ENCODE peak calls at places on chromosomes 1 and 21, in four cellular contexts. One of them, this sample, is unnamed.

GRCh38 chr1:53323316-53323715 is 4.6 kb downstream of the LRP8 start:
- DNase-seq in HepG2: no peak
- DNase-seq in H1: no peak
- DNase-seq in K562: no peak
- DNase-seq in this sample: no peak

GRCh38 chr1:240139511-240139910 is 47.8 kb downstream of the FMN2 start:
- DNase-seq in K562: no peak
- DNase-seq in HepG2: no peak
- DNase-seq in H1: no peak
- DNase-seq in this sample: no peak

GRCh38 chr1:108712605-108713150 is at the start of gene FNDC7:
- DNase-seq in HepG2: no peak
- DNase-seq in H1: peak
- DNase-seq in K562: no peak
- DNase-seq in this sample: no peak

GRCh38 chr1:114558548-114558947 is 22.9 kb downstream of the BCAS2 start:
- DNase-seq in H1: no peak
- DNase-seq in HepG2: peak
- DNase-seq in K562: no peak
- DNase-seq in this sample: no peak

GRCh38 chr1:227058321-227058751 is 118.2 kb downstream of the COQ8A start:
- DNase-seq in K562: no peak
- DNase-seq in HepG2: no peak
- DNase-seq in H1: no peak
- DNase-seq in this sample: no peak

GRCh38 chr1:11198257-11198656 is 9.1 kb downstream of the ANGPTL7 start:
- DNase-seq in HepG2: no peak
- DNase-seq in H1: no peak
- DNase-seq in K562: no peak
- DNase-seq in this sample: no peak

GRCh38 chr1:109331113-109331512 is 24.3 kb upstream of the MYBPHL start:
- DNase-seq in HepG2: no peak
- DNase-seq in H1: no peak
- DNase-seq in K562: no peak
- DNase-seq in this sample: no peak

GRCh38 chr1:64856564-64856963 is 109.8 kb downstream of the JAK1 start:
- DNase-seq in H1: no peak
- DNase-seq in HepG2: no peak
- DNase-seq in K562: no peak
- DNase-seq in this sample: no peak

GRCh38 chr1:2110738-2111673 is 60.8 kb downstream of the PRKCZ start:
- DNase-seq in H1: no peak
- DNase-seq in HepG2: no peak
- DNase-seq in K562: no peak
- DNase-seq in this sample: no peak

GRCh38 chr1:29245876-29246275 is 9.6 kb downstream of the PTPRU start:
- DNase-seq in HepG2: peak
- DNase-seq in H1: no peak
- DNase-seq in K562: no peak
- DNase-seq in this sample: peak

GRCh38 chr1:20484526-20485462 is 1.2 kb downstream of the CAMK2N1 start:
- DNase-seq in HepG2: no peak
- DNase-seq in H1: peak
- DNase-seq in K562: no peak
- DNase-seq in this sample: peak

GRCh38 chr1:165215676-165216075 is 140.8 kb downstream of the LMX1A start:
- DNase-seq in HepG2: no peak
- DNase-seq in K562: no peak
- DNase-seq in H1: no peak
- DNase-seq in this sample: no peak

GRCh38 chr1:221741364-221741970 is 422 bp downstream of the DUSP10 start:
- DNase-seq in K562: peak
- DNase-seq in H1: no peak
- DNase-seq in HepG2: no peak
- DNase-seq in this sample: peak

GRCh38 chr1:2636733-2637132 is 3.9 kb upstream of the MMEL1 start:
- DNase-seq in HepG2: no peak
- DNase-seq in K562: no peak
- DNase-seq in H1: no peak
- DNase-seq in this sample: no peak

GRCh38 chr21:29334717-29335428 is 36.2 kb downstream of the BACH1 start:
- DNase-seq in H1: no peak
- DNase-seq in HepG2: no peak
- DNase-seq in K562: no peak
- DNase-seq in this sample: no peak

GRCh38 chr1:64948905-64949833 is 17.2 kb downstream of the JAK1 start:
- DNase-seq in H1: no peak
- DNase-seq in HepG2: no peak
- DNase-seq in K562: no peak
- DNase-seq in this sample: peak

GRCh38 chr1:119133987-119134386 is 6.5 kb downstream of the WARS2 start:
- DNase-seq in H1: no peak
- DNase-seq in HepG2: no peak
- DNase-seq in K562: no peak
- DNase-seq in this sample: no peak

GRCh38 chr1:154398141-154398540 is 7.0 kb upstream of the IL6R start:
- DNase-seq in K562: no peak
- DNase-seq in H1: no peak
- DNase-seq in HepG2: no peak
- DNase-seq in this sample: no peak

GRCh38 chr1:30242178-30242577 is 481.2 kb downstream of the MATN1 start:
- DNase-seq in H1: no peak
- DNase-seq in K562: no peak
- DNase-seq in HepG2: no peak
- DNase-seq in this sample: no peak

GRCh38 chr1:244439391-244440032 is 12.2 kb downstream of the ADSS2 start:
- DNase-seq in HepG2: no peak
- DNase-seq in H1: no peak
- DNase-seq in K562: peak
- DNase-seq in this sample: no peak

GRCh38 chr1:1665815-1666251 is 7.0 kb upstream of the CDK11B start:
- DNase-seq in H1: peak
- DNase-seq in K562: peak
- DNase-seq in HepG2: no peak
- DNase-seq in this sample: no peak

GRCh38 chr1:158191299-158191698 is 10.6 kb downstream of the CD1D start:
- DNase-seq in H1: no peak
- DNase-seq in K562: no peak
- DNase-seq in HepG2: no peak
- DNase-seq in this sample: no peak

GRCh38 chr1:180632326-180633088 is 685 bp downstream of the XPR1 start:
- DNase-seq in HepG2: peak
- DNase-seq in K562: peak
- DNase-seq in H1: peak
- DNase-seq in this sample: peak

GRCh38 chr21:39096754-39097153 is 86.5 kb downstream of the PSMG1 start:
- DNase-seq in H1: peak
- DNase-seq in HepG2: no peak
- DNase-seq in K562: no peak
- DNase-seq in this sample: no peak

GRCh38 chr21:38506606-38507331 is 8.5 kb upstream of the ERG start:
- DNase-seq in H1: no peak
- DNase-seq in K562: no peak
- DNase-seq in HepG2: no peak
- DNase-seq in this sample: peak

GRCh38 chr1:64295566-64295965 is 92.1 kb downstream of the UBE2U start:
- DNase-seq in HepG2: no peak
- DNase-seq in H1: no peak
- DNase-seq in K562: no peak
- DNase-seq in this sample: no peak

GRCh38 chr1:39398278-39399010 is 93.0 kb upstream of the BMP8A start:
- DNase-seq in HepG2: peak
- DNase-seq in K562: peak
- DNase-seq in H1: no peak
- DNase-seq in this sample: peak

GRCh38 chr1:238088891-238089290 is 198.2 kb upstream of the ZP4 start:
- DNase-seq in HepG2: no peak
- DNase-seq in K562: no peak
- DNase-seq in H1: no peak
- DNase-seq in this sample: no peak
- H3K4me3 ChIP-seq in HepG2: no peak
- H3K4me3 ChIP-seq in K562: no peak
- H3K4me3 ChIP-seq in H1: no peak
- H3K4me3 ChIP-seq in this sample: no peak

GRCh38 chr1:61887076-61887867 is 145.0 kb downstream of the PATJ start:
- DNase-seq in H1: no peak
- DNase-seq in K562: no peak
- DNase-seq in HepG2: no peak
- DNase-seq in this sample: no peak

GRCh38 chr1:61892977-61893376 is 150.7 kb downstream of the PATJ start:
- DNase-seq in K562: no peak
- DNase-seq in H1: no peak
- DNase-seq in HepG2: no peak
- DNase-seq in this sample: no peak

GRCh38 chr1:61888808-61889207 is 146.5 kb downstream of the PATJ start:
- DNase-seq in H1: no peak
- DNase-seq in K562: no peak
- DNase-seq in HepG2: no peak
- DNase-seq in this sample: no peak

GRCh38 chr1:61887921-61888564 is 145.8 kb downstream of the PATJ start:
- DNase-seq in K562: no peak
- DNase-seq in HepG2: no peak
- DNase-seq in H1: no peak
- DNase-seq in this sample: no peak
- TF ChIP-seq JUN in K562: no peak
- TF ChIP-seq JUN in HepG2: no peak
- TF ChIP-seq JUN in H1: no peak
- TF ChIP-seq JUN in this sample: no peak

GRCh38 chr1:16617101-16617727 is 3.9 kb upstream of the NBPF1 start:
- DNase-seq in H1: peak
- DNase-seq in K562: peak
- DNase-seq in HepG2: no peak
- DNase-seq in this sample: no peak

GRCh38 chr1:16612332-16613172 is 812 bp downstream of the NBPF1 start:
- DNase-seq in HepG2: peak
- DNase-seq in H1: peak
- DNase-seq in K562: peak
- DNase-seq in this sample: peak

GRCh38 chr1:16614361-16615252 is 1.2 kb upstream of the NBPF1 start:
- DNase-seq in HepG2: no peak
- DNase-seq in K562: peak
- DNase-seq in H1: peak
- DNase-seq in this sample: no peak

GRCh38 chr1:16615253-16616252 is 2.2 kb upstream of the NBPF1 start:
- DNase-seq in HepG2: no peak
- DNase-seq in H1: peak
- DNase-seq in K562: peak
- DNase-seq in this sample: no peak

GRCh38 chr1:16613185-16614147 is at the start of gene NBPF1:
- DNase-seq in K562: peak
- DNase-seq in HepG2: peak
- DNase-seq in H1: peak
- DNase-seq in this sample: peak
- TF ChIP-seq EZH2 in K562: no peak
- TF ChIP-seq EZH2 in HepG2: no peak
- TF ChIP-seq EZH2 in H1: no peak
- TF ChIP-seq EZH2 in this sample: no peak

GRCh38 chr21:19992540-19992939 is 1005.7 kb upstream of the NCAM2 start:
- DNase-seq in K562: peak
- DNase-seq in H1: no peak
- DNase-seq in HepG2: no peak
- DNase-seq in this sample: no peak
- H3K4me3 ChIP-seq in K562: no peak
- H3K4me3 ChIP-seq in H1: no peak
- H3K4me3 ChIP-seq in HepG2: no peak
- H3K4me3 ChIP-seq in this sample: no peak

DNA sequence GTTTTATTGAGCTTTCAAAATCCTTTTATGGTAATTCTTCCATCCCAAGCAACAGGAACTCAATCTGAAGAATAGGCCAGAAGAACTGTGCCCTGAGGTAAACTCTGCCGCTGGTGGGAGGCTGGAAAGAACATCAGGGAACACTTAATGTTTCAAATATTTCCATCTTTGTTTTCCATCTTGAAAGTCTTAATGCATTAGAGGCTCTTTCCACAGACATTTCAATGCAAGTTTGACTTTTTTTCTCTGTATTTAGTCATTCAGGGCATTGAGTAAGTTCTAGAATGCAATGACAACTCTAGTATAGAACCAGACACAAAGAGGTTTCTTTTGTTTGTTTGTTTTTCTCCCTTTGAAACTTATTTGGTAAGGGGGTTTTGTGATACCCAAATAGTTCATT is 61.5 kb downstream of the KIAA0040 start:
- DNase-seq in HepG2: no peak
- DNase-seq in H1: no peak
- DNase-seq in K562: no peak
- DNase-seq in this sample: no peak
- TF ChIP-seq JUN in HepG2: no peak
- TF ChIP-seq JUN in H1: no peak
- TF ChIP-seq JUN in K562: no peak
- TF ChIP-seq JUN in this sample: no peak

GRCh38 chr1:75129660-75130311 is 4.4 kb upstream of the LHX8 start:
- DNase-seq in HepG2: no peak
- DNase-seq in H1: peak
- DNase-seq in K562: no peak
- DNase-seq in this sample: no peak
- TF ChIP-seq EZH2 in HepG2: no peak
- TF ChIP-seq EZH2 in H1: no peak
- TF ChIP-seq EZH2 in K562: no peak
- TF ChIP-seq EZH2 in this sample: peak

GRCh38 chr1:204578867-204579664 is 62.9 kb downstream of the MDM4 start:
- DNase-seq in H1: no peak
- DNase-seq in HepG2: no peak
- DNase-seq in K562: no peak
- DNase-seq in this sample: no peak
- H3K4me3 ChIP-seq in H1: no peak
- H3K4me3 ChIP-seq in HepG2: no peak
- H3K4me3 ChIP-seq in K562: no peak
- H3K4me3 ChIP-seq in this sample: no peak

DNA sequence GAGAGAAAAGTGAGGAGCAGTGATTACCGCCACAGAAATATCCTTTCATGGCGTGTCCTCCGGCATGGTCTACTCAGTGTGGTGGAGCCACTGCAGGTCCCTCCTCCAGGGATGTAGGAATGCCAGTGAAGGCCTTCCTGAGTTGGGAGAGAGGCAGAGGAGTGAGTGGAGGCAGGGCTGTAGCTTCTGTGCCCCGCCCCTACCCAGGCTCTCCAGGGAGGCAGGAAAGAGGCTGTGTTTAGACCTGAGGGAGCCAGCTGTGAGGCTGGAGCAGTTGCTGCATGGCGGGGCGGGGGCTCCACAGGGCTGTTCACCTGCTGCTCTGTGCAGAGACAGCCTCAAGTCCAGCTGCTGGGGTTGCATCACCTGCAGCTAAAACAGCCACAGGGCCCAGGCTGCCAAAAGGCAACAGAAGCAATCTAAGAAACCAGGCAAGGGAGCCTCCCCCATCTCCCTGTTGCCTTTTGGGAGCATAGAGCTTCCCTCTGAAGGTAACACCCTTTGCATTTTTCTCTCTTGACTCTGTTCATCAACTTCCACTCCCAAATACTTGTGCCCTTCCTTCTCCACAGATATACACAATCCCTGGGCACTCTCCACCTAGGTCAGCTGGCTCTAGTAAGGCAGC is 801 bp upstream of the ANXA9 start:
- DNase-seq in H1: peak
- DNase-seq in HepG2: peak
- DNase-seq in K562: no peak
- DNase-seq in this sample: no peak
- TF ChIP-seq JUN in H1: no peak
- TF ChIP-seq JUN in HepG2: peak
- TF ChIP-seq JUN in K562: no peak
- TF ChIP-seq JUN in this sample: no peak

This sample was measured in endothelial cell of umbilical vein.